ENCODE peak calls at places on chromosome 1, in seven cellular contexts. M is uterus; R is HAP-1; X is psoas muscle; Y is suprapubic skin; G is naive thymus-derived CD4-positive, alpha-beta T cell; U is IMR-90. J is an unnamed sample.

GRCh38 chr1:220378571-220379302 is 106.5 kb upstream of the RAB3GAP2 start:
- DNase-seq in M (no peak), R (no peak), X (no peak), Y (no peak), G (no peak), U (no peak), J (no peak)

GRCh38 chr1:200665851-200666250 is 3.9 kb downstream of the DDX59 start:
- DNase-seq in M (no peak), R (peak; percentile 79), X (no peak), Y (no peak), G (no peak), U (no peak), J (no peak)

GRCh38 chr1:88490676-88491075 is 193.4 kb upstream of the PKN2 start:
- DNase-seq in M (no peak), R (no peak), X (no peak), Y (no peak), G (no peak), U (no peak), J (no peak)

GRCh38 chr1:157695417-157695816 is 5.2 kb downstream of the FCRL3 start:
- DNase-seq in M (no peak), R (no peak), X (no peak), Y (no peak), G (no peak), U (no peak), J (no peak)

GRCh38 chr1:38261574-38261973 is 215.0 kb upstream of the POU3F1 start:
- DNase-seq in M (no peak), R (no peak), X (no peak), Y (no peak), G (no peak), U (no peak), J (no peak)

GRCh38 chr1:6200188-6200809 is 904 bp upstream of the RPL22 start:
- DNase-seq in M (no peak), R (no peak), X (no peak), Y (no peak), G (no peak), U (no peak), J (no peak)

GRCh38 chr1:203276408-203276807 is 28.9 kb upstream of the BTG2 start:
- DNase-seq in M (no peak), R (no peak), X (no peak), Y (no peak), G (no peak), U (no peak), J (no peak)

GRCh38 chr1:117793396-117793795 is 136.0 kb downstream of the GDAP2 start:
- DNase-seq in M (no peak), R (no peak), X (no peak), Y (no peak), G (no peak), U (no peak), J (no peak)

GRCh38 chr1:112625696-112626095 is 6.1 kb downstream of the CAPZA1 start:
- DNase-seq in M (no peak), R (no peak), X (no peak), Y (no peak), G (no peak), U (no peak), J (no peak)

GRCh38 chr1:198318092-198318491 is 161.3 kb downstream of the NEK7 start:
- DNase-seq in M (no peak), R (no peak), X (no peak), Y (no peak), G (no peak), U (no peak), J (no peak)

GRCh38 chr1:244437108-244437507 is 14.6 kb downstream of the ADSS2 start:
- DNase-seq in M (no peak), R (no peak), X (no peak), Y (no peak), G (no peak), U (peak; percentile 57), J (no peak)

GRCh38 chr1:15684042-15684461 is at the start of gene PLEKHM2:
- DNase-seq in M (peak; percentile 45), R (no peak), X (peak; percentile 45), Y (no peak), G (peak; percentile 51), U (peak; percentile 35), J (peak; percentile 56)

GRCh38 chr1:171743014-171743870 is 1.4 kb upstream of the VAMP4 start:
- DNase-seq in M (no peak), R (peak; percentile 46), X (no peak), Y (no peak), G (peak; percentile 29), U (peak; percentile 89), J (no peak)

GRCh38 chr1:167489581-167490340 is 28.6 kb downstream of the CD247 start:
- DNase-seq in M (no peak), R (no peak), X (no peak), Y (no peak), G (peak; percentile 71), U (no peak), J (no peak)

GRCh38 chr1:202586018-202586821 is 124.0 kb downstream of the SYT2 start:
- DNase-seq in M (peak; percentile 64), R (no peak), X (peak; percentile 47), Y (no peak), G (no peak), U (peak; percentile 38), J (peak; percentile 44)

GRCh38 chr1:17547271-17547670 is 7.8 kb downstream of the ARHGEF10L start:
- DNase-seq in M (no peak), R (no peak), X (no peak), Y (no peak), G (no peak), U (no peak), J (no peak)
- H3K4me1 ChIP-seq in M (peaks cover 18% of the 10 kb centered on the region), R (no peaks in the 10 kb centered on the region), X (peaks cover 32% of the 10 kb centered on the region), Y (peaks cover 42% of the 10 kb centered on the region), G (no peaks in the 10 kb centered on the region), U (peaks cover 21% of the 10 kb centered on the region), J (peaks cover 88% of the 10 kb centered on the region)

GRCh38 chr1:20602851-20603450 is 14.1 kb downstream of the CDA start:
- DNase-seq in M (no peak), R (no peak), X (no peak), Y (no peak), G (no peak), U (peak; percentile 12), J (no peak)

GRCh38 chr1:20603473-20604464 is 14.9 kb downstream of the CDA start:
- DNase-seq in M (no peak), R (no peak), X (no peak), Y (no peak), G (no peak), U (peak; percentile 96), J (no peak)

GRCh38 chr1:20604678-20605077 is 15.8 kb downstream of the CDA start:
- DNase-seq in M (no peak), R (no peak), X (no peak), Y (no peak), G (no peak), U (peak; percentile 10), J (no peak)

GRCh38 chr1:20600156-20600555 is 11.3 kb downstream of the CDA start:
- DNase-seq in M (no peak), R (no peak), X (no peak), Y (no peak), G (no peak), U (no peak), J (no peak)

DNA sequence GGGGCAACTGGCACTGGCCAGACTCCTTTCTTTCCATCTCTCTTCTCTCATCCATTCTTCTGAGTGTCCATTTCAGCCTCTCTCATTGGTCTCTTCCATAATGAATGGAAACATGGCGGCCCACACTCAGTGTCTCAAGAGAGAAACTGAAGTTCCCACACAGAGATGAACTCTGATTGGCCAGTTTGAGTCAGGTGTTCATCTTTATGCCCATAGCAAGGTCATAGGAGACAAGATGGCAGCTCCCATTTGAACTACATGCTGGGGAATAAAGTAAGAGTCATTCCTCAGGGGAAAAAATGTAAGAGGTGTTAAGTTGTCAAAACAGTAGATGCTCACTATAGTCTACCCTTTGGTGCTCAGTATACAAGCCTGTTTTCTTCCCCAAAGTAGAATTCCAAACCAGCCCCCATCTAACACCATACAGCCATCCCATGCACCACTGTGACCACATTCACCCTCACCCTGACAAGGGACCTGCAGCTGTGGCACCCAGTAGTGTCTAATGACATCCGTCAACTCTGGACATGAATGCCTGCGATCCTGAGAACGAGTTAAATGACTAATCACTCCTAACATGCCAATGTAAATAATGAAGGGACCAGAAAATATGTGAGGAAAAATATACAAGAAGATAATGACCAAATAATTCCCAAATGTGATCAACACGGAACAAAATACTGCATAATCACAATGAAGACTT is 12.4 kb downstream of the CDA start:
- DNase-seq in M (no peak), R (no peak), X (no peak), Y (no peak), G (no peak), U (peak; percentile 64), J (no peak)
- H3K4me1 ChIP-seq in M (no peaks in the 10 kb centered on the region), R (no peaks in the 10 kb centered on the region), X (no peaks in the 10 kb centered on the region), Y (no peaks in the 10 kb centered on the region), G (no peaks in the 10 kb centered on the region), U (peaks cover 22% of the 10 kb centered on the region), J (no peaks in the 10 kb centered on the region)

GRCh38 chr1:51491166-51491981 is 27.7 kb downstream of the EPS15 start:
- DNase-seq in M (no peak), R (no peak), X (no peak), Y (no peak), G (no peak), U (no peak), J (no peak)

GRCh38 chr1:51499694-51500093 is 19.4 kb downstream of the EPS15 start:
- DNase-seq in M (no peak), R (no peak), X (no peak), Y (no peak), G (no peak), U (no peak), J (no peak)

GRCh38 chr1:51498924-51499323 is 20.1 kb downstream of the EPS15 start:
- DNase-seq in M (no peak), R (no peak), X (no peak), Y (no peak), G (no peak), U (no peak), J (no peak)

GRCh38 chr1:51489472-51489871 is 29.6 kb downstream of the EPS15 start:
- DNase-seq in M (no peak), R (no peak), X (no peak), Y (no peak), G (no peak), U (no peak), J (no peak)

GRCh38 chr1:51494138-51494830 is 24.8 kb downstream of the EPS15 start:
- DNase-seq in M (no peak), R (no peak), X (no peak), Y (no peak), G (no peak), U (no peak), J (no peak)
- H3K4me1 ChIP-seq in M (peaks cover 3% of the 10 kb centered on the region), R (peaks cover 6% of the 10 kb centered on the region), X (peaks cover 66% of the 10 kb centered on the region), Y (peaks cover 27% of the 10 kb centered on the region), G (peaks cover 38% of the 10 kb centered on the region), U (no peaks in the 10 kb centered on the region), J (peaks cover 34% of the 10 kb centered on the region)

DNA sequence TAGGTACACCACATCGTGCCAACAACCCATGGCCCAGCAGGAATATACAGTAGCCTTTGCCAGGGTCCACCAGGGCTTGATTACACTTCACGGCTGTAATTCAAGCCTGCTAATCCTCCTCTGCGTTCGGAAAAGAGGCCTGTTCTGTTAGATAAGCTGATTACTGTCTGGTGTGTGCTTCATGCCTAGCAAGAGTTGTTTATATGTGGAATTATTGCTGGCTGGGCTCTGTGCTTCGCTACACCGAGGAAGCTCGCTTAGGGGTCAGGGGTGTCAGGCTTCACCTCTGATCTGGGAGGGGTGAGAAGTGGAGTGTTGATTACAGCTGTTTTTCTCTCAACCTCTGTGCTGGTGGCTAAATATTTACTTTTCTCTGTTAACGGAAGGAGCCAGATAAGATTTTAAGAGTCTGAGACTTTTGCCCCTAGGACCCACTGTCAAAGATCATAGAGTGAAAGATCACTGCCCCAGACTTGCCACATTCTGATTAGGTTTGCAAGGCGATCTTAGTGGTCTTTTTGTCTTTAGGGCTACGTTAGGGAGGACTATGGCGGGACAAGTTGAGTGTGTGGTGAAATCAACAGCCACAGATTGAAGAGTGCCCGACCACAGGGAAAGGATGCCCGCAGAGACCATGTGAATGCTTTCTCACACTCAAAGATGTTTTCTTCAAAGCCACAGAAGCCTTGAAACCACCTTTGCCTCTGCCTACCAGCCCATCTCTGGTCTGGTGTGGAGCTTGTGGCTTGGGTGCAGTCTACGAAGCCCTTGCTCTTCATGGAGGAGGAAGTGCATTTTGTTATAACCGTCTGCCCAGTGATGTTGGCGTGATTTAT is 216.1 kb downstream of the PBX1 start:
- DNase-seq in M (no peak), R (no peak), X (no peak), Y (no peak), G (no peak), U (no peak), J (no peak)
- H3K4me1 ChIP-seq in M (peaks cover 10% of the 10 kb centered on the region), R (peaks cover 14% of the 10 kb centered on the region), X (peaks cover 56% of the 10 kb centered on the region), Y (peaks cover 32% of the 10 kb centered on the region), G (no peaks in the 10 kb centered on the region), U (peaks cover 31% of the 10 kb centered on the region), J (peaks cover 34% of the 10 kb centered on the region)